ENCODE peak calls at places on chromosomes 11 and 22, in ten cellular contexts. One of them, this sample, is unnamed.

GRCh38 chr11:44309483-44310197 is at the start of gene ALX4:
- DNase-seq in chondrocyte: no peak
- DNase-seq in heart left ventricle: peak
- DNase-seq in nephron progenitor cell: peak
- DNase-seq in cardiac fibroblast: no peak
- DNase-seq in cardiac muscle cell: peak
- DNase-seq in AG09319: no peak
- DNase-seq in fibroblast of pulmonary artery: no peak
- DNase-seq in H9: peak
- DNase-seq in prostate gland: no peak
- DNase-seq in this sample: no peak

GRCh38 chr11:117458275-117459120 is 130.8 kb downstream of the CEP164 start:
- DNase-seq in chondrocyte: no peak
- DNase-seq in prostate gland: no peak
- DNase-seq in H9: no peak
- DNase-seq in heart left ventricle: no peak
- DNase-seq in cardiac muscle cell: no peak
- DNase-seq in fibroblast of pulmonary artery: no peak
- DNase-seq in cardiac fibroblast: no peak
- DNase-seq in nephron progenitor cell: no peak
- DNase-seq in AG09319: no peak
- DNase-seq in this sample: no peak

GRCh38 chr11:35041070-35041554 is 97.9 kb upstream of the CD44 start:
- DNase-seq in cardiac fibroblast: no peak
- DNase-seq in heart left ventricle: no peak
- DNase-seq in prostate gland: no peak
- DNase-seq in chondrocyte: no peak
- DNase-seq in H9: no peak
- DNase-seq in AG09319: no peak
- DNase-seq in nephron progenitor cell: no peak
- DNase-seq in cardiac muscle cell: no peak
- DNase-seq in fibroblast of pulmonary artery: no peak
- DNase-seq in this sample: no peak

GRCh38 chr11:26778000-26778757 is 56.3 kb upstream of the SLC5A12 start:
- DNase-seq in cardiac muscle cell: no peak
- DNase-seq in AG09319: no peak
- DNase-seq in cardiac fibroblast: peak
- DNase-seq in heart left ventricle: no peak
- DNase-seq in prostate gland: no peak
- DNase-seq in fibroblast of pulmonary artery: peak
- DNase-seq in chondrocyte: no peak
- DNase-seq in H9: no peak
- DNase-seq in nephron progenitor cell: no peak
- DNase-seq in this sample: no peak

GRCh38 chr11:44268073-44268806 is 41.7 kb downstream of the ALX4 start:
- DNase-seq in cardiac fibroblast: no peak
- DNase-seq in AG09319: no peak
- DNase-seq in fibroblast of pulmonary artery: no peak
- DNase-seq in cardiac muscle cell: no peak
- DNase-seq in chondrocyte: no peak
- DNase-seq in heart left ventricle: no peak
- DNase-seq in H9: no peak
- DNase-seq in nephron progenitor cell: no peak
- DNase-seq in prostate gland: no peak
- DNase-seq in this sample: no peak

GRCh38 chr11:133560467-133560866 is 28.2 kb upstream of the OPCML start:
- DNase-seq in H9: no peak
- DNase-seq in fibroblast of pulmonary artery: no peak
- DNase-seq in chondrocyte: no peak
- DNase-seq in heart left ventricle: no peak
- DNase-seq in cardiac fibroblast: no peak
- DNase-seq in cardiac muscle cell: no peak
- DNase-seq in prostate gland: no peak
- DNase-seq in nephron progenitor cell: no peak
- DNase-seq in AG09319: no peak
- DNase-seq in this sample: no peak

GRCh38 chr11:119315139-119316016 is 1.6 kb downstream of the MCAM start:
- DNase-seq in prostate gland: no peak
- DNase-seq in heart left ventricle: peak
- DNase-seq in fibroblast of pulmonary artery: no peak
- DNase-seq in chondrocyte: no peak
- DNase-seq in cardiac muscle cell: peak
- DNase-seq in nephron progenitor cell: peak
- DNase-seq in AG09319: no peak
- DNase-seq in cardiac fibroblast: no peak
- DNase-seq in H9: peak
- DNase-seq in this sample: no peak

GRCh38 chr22:23075525-23076216 is 5.4 kb downstream of the GNAZ start:
- DNase-seq in chondrocyte: peak
- DNase-seq in cardiac fibroblast: no peak
- DNase-seq in fibroblast of pulmonary artery: no peak
- DNase-seq in H9: no peak
- DNase-seq in cardiac muscle cell: no peak
- DNase-seq in prostate gland: no peak
- DNase-seq in heart left ventricle: no peak
- DNase-seq in AG09319: no peak
- DNase-seq in nephron progenitor cell: no peak
- DNase-seq in this sample: no peak

GRCh38 chr22:50057868-50058311 is at the start of gene TTLL8:
- DNase-seq in fibroblast of pulmonary artery: no peak
- DNase-seq in prostate gland: no peak
- DNase-seq in heart left ventricle: no peak
- DNase-seq in cardiac fibroblast: no peak
- DNase-seq in cardiac muscle cell: no peak
- DNase-seq in AG09319: no peak
- DNase-seq in H9: peak
- DNase-seq in chondrocyte: no peak
- DNase-seq in nephron progenitor cell: peak
- DNase-seq in this sample: no peak

GRCh38 chr11:43578346-43579170 is 102.0 kb upstream of the HSD17B12 start:
- DNase-seq in nephron progenitor cell: no peak
- DNase-seq in heart left ventricle: no peak
- DNase-seq in prostate gland: no peak
- DNase-seq in cardiac fibroblast: peak
- DNase-seq in cardiac muscle cell: no peak
- DNase-seq in fibroblast of pulmonary artery: peak
- DNase-seq in H9: no peak
- DNase-seq in chondrocyte: no peak
- DNase-seq in AG09319: no peak
- DNase-seq in this sample: no peak

GRCh38 chr22:42926034-42926433 is 69.0 kb upstream of the ARFGAP3 start:
- DNase-seq in prostate gland: peak
- DNase-seq in fibroblast of pulmonary artery: no peak
- DNase-seq in nephron progenitor cell: no peak
- DNase-seq in heart left ventricle: no peak
- DNase-seq in H9: no peak
- DNase-seq in cardiac fibroblast: peak
- DNase-seq in AG09319: no peak
- DNase-seq in cardiac muscle cell: no peak
- DNase-seq in chondrocyte: no peak
- DNase-seq in this sample: no peak

GRCh38 chr22:48575567-48576332 is 1251.9 kb downstream of the BRD1 start:
- DNase-seq in cardiac fibroblast: no peak
- DNase-seq in prostate gland: no peak
- DNase-seq in heart left ventricle: no peak
- DNase-seq in nephron progenitor cell: peak
- DNase-seq in chondrocyte: no peak
- DNase-seq in cardiac muscle cell: no peak
- DNase-seq in fibroblast of pulmonary artery: no peak
- DNase-seq in AG09319: no peak
- DNase-seq in H9: no peak
- DNase-seq in this sample: no peak

GRCh38 chr22:48572951-48573350 is 1254.7 kb downstream of the BRD1 start:
- DNase-seq in H9: no peak
- DNase-seq in cardiac fibroblast: no peak
- DNase-seq in heart left ventricle: no peak
- DNase-seq in nephron progenitor cell: no peak
- DNase-seq in fibroblast of pulmonary artery: no peak
- DNase-seq in cardiac muscle cell: no peak
- DNase-seq in prostate gland: no peak
- DNase-seq in chondrocyte: no peak
- DNase-seq in AG09319: no peak
- DNase-seq in this sample: no peak

GRCh38 chr22:48576333-48577013 is 1251.2 kb downstream of the BRD1 start:
- DNase-seq in chondrocyte: no peak
- DNase-seq in cardiac muscle cell: peak
- DNase-seq in H9: peak
- DNase-seq in fibroblast of pulmonary artery: no peak
- DNase-seq in prostate gland: peak
- DNase-seq in heart left ventricle: no peak
- DNase-seq in AG09319: no peak
- DNase-seq in nephron progenitor cell: peak
- DNase-seq in cardiac fibroblast: no peak
- DNase-seq in this sample: no peak

GRCh38 chr22:48573766-48574165 is 1253.9 kb downstream of the BRD1 start:
- DNase-seq in nephron progenitor cell: no peak
- DNase-seq in heart left ventricle: no peak
- DNase-seq in cardiac fibroblast: no peak
- DNase-seq in fibroblast of pulmonary artery: no peak
- DNase-seq in chondrocyte: no peak
- DNase-seq in H9: no peak
- DNase-seq in prostate gland: no peak
- DNase-seq in cardiac muscle cell: no peak
- DNase-seq in AG09319: no peak
- DNase-seq in this sample: no peak

GRCh38 chr22:48574776-48575566 is 1252.7 kb downstream of the BRD1 start:
- DNase-seq in cardiac muscle cell: peak
- DNase-seq in fibroblast of pulmonary artery: peak
- DNase-seq in cardiac fibroblast: no peak
- DNase-seq in prostate gland: peak
- DNase-seq in nephron progenitor cell: peak
- DNase-seq in AG09319: no peak
- DNase-seq in chondrocyte: no peak
- DNase-seq in H9: peak
- DNase-seq in heart left ventricle: no peak
- DNase-seq in this sample: no peak
- TF ChIP-seq CTCF in cardiac muscle cell: no peak
- TF ChIP-seq CTCF in fibroblast of pulmonary artery: no peak
- TF ChIP-seq CTCF in cardiac fibroblast: no peak
- TF ChIP-seq CTCF in prostate gland: peak
- TF ChIP-seq CTCF in nephron progenitor cell: peak
- TF ChIP-seq CTCF in AG09319: no peak
- TF ChIP-seq CTCF in chondrocyte: peak
- TF ChIP-seq CTCF in H9: peak
- TF ChIP-seq CTCF in heart left ventricle: peak
- TF ChIP-seq CTCF in this sample: no peak

GRCh38 chr11:59263225-59263894 is 50.6 kb upstream of the MPEG1 start:
- DNase-seq in chondrocyte: no peak
- DNase-seq in heart left ventricle: no peak
- DNase-seq in cardiac muscle cell: peak
- DNase-seq in nephron progenitor cell: peak
- DNase-seq in cardiac fibroblast: no peak
- DNase-seq in prostate gland: no peak
- DNase-seq in fibroblast of pulmonary artery: no peak
- DNase-seq in AG09319: no peak
- DNase-seq in H9: peak
- DNase-seq in this sample: peak
- TF ChIP-seq CTCF in chondrocyte: peak
- TF ChIP-seq CTCF in heart left ventricle: no peak
- TF ChIP-seq CTCF in cardiac muscle cell: no peak
- TF ChIP-seq CTCF in nephron progenitor cell: no peak
- TF ChIP-seq CTCF in cardiac fibroblast: no peak
- TF ChIP-seq CTCF in prostate gland: peak
- TF ChIP-seq CTCF in fibroblast of pulmonary artery: no peak
- TF ChIP-seq CTCF in AG09319: no peak
- TF ChIP-seq CTCF in H9: peak
- TF ChIP-seq CTCF in this sample: peak

DNA sequence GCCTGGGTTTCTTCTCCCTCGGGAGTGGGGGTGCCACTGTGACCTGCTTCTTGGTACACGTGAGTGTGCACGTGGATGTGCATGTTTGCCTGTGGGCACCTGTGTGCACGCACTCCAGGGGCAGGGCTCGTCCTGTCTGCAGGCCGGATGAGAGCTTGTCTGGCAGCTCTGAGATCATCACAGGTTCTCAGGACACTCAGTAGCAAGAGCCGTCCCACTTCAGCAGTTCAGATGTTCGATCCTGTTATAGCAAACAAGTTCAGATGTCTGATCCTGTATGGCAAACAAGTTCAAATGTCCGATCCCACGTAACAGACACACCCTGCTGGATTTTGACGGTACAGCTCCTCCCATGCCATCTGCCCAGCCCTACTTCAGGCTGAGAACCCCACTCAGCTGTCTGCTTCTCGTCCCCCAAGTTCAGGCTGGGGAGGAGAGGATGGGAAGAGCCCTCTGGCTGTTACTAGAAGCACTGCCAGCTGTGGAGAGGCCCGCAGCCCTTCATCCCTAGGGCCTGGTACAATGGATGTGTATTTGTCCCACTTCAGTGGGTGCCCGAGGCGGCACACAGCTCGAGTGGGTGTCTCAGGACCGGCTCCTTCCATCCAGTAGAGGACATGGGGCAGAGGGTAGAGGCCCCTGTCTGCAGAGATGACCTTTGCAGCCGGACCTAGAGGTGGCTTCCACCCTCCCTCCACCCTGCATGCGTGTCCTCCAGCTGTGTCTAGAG is 1126.9 kb downstream of the BRD1 start:
- DNase-seq in chondrocyte: peak
- DNase-seq in AG09319: no peak
- DNase-seq in nephron progenitor cell: no peak
- DNase-seq in cardiac fibroblast: no peak
- DNase-seq in prostate gland: no peak
- DNase-seq in heart left ventricle: no peak
- DNase-seq in fibroblast of pulmonary artery: no peak
- DNase-seq in cardiac muscle cell: no peak
- DNase-seq in H9: no peak
- DNase-seq in this sample: no peak
- TF ChIP-seq CTCF in chondrocyte: no peak
- TF ChIP-seq CTCF in AG09319: no peak
- TF ChIP-seq CTCF in nephron progenitor cell: no peak
- TF ChIP-seq CTCF in cardiac fibroblast: no peak
- TF ChIP-seq CTCF in prostate gland: no peak
- TF ChIP-seq CTCF in heart left ventricle: no peak
- TF ChIP-seq CTCF in fibroblast of pulmonary artery: no peak
- TF ChIP-seq CTCF in cardiac muscle cell: no peak
- TF ChIP-seq CTCF in H9: no peak
- TF ChIP-seq CTCF in this sample: no peak

DNA sequence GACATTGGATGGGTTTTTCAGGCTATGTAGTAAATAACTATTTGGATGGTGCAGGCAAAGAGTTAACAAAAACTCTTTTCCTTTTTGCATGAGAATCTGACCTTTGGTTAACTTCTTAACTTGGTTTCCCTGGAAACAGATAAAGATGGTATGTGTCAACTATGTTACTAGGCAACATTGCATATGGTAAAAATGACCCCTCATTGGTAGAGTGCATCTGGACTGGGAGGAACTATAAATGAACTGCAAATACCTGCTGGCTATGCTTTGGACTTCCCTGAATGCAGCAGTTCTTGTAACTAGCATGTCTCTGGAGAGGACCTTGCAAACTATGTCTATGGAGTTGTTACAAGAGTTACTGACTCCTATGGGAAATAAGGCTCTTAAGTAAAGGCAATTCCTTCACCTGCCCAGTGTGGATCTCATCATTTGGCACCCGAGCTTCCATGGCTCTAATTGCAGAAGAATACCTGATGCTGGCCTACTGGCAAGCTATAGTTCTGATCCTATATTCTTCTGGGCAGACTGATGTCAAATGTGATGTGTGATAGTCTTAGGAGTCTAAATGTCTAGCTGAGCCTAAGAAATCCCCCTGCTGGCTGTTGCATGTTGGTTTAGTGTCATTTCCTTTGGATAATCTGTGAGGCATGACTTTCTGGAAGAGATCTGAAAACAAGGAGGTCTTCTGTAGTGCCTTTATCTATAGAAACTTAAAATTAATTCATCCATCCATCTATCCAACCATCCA is 126.7 kb upstream of the MTMR2 start:
- DNase-seq in nephron progenitor cell: no peak
- DNase-seq in cardiac fibroblast: peak
- DNase-seq in heart left ventricle: no peak
- DNase-seq in chondrocyte: no peak
- DNase-seq in H9: no peak
- DNase-seq in AG09319: no peak
- DNase-seq in cardiac muscle cell: peak
- DNase-seq in fibroblast of pulmonary artery: peak
- DNase-seq in prostate gland: no peak
- DNase-seq in this sample: no peak
- TF ChIP-seq CTCF in nephron progenitor cell: no peak
- TF ChIP-seq CTCF in cardiac fibroblast: peak
- TF ChIP-seq CTCF in heart left ventricle: no peak
- TF ChIP-seq CTCF in chondrocyte: peak
- TF ChIP-seq CTCF in H9: peak
- TF ChIP-seq CTCF in AG09319: no peak
- TF ChIP-seq CTCF in cardiac muscle cell: peak
- TF ChIP-seq CTCF in fibroblast of pulmonary artery: peak
- TF ChIP-seq CTCF in prostate gland: no peak
- TF ChIP-seq CTCF in this sample: no peak